ENCODE peak calls at places on chromosome 20, in nine cellular contexts. A is GM23248, R is mesendoderm, X is PC-9, P is SK-N-SH, S is endothelial cell of umbilical vein, B is HCT116, Q is neuronal stem cell, H is GM23338. N is an unnamed sample.

GRCh38 chr20:35146299-35146921 is 726 bp downstream of the EDEM2 start:
- DNase-seq in Q (no peak), X (no peak), R (peak), S (peak), A (peak), P (peak), H (peak), B (no peak), N (no peak)

GRCh38 chr20:52746768-52747167 is 225.4 kb upstream of the TSHZ2 start:
- DNase-seq in R (no peak), P (peak), B (no peak), H (no peak), S (no peak), A (peak), Q (no peak), X (no peak), N (no peak)

GRCh38 chr20:3660262-3661059 is 2.7 kb downstream of the GFRA4 start:
- DNase-seq in S (no peak), H (peak), Q (no peak), A (peak), P (peak), B (no peak), X (no peak), R (no peak), N (no peak)

GRCh38 chr20:4082406-4083102 is 67.2 kb upstream of the RNF24 start:
- DNase-seq in A (peak), B (no peak), Q (peak), X (peak), P (peak), H (peak), R (peak), S (no peak), N (peak)

GRCh38 chr20:3786126-3786484 is 435 bp downstream of the CENPB start:
- DNase-seq in P (peak), Q (no peak), H (peak), R (peak), X (peak), S (peak), B (no peak), A (peak), N (peak)

GRCh38 chr20:57693002-57693582 is 16.7 kb downstream of the PMEPA1 start:
- DNase-seq in X (peak), A (no peak), H (peak), S (no peak), B (peak), R (peak), P (no peak), Q (no peak), N (peak)

GRCh38 chr20:62355527-62356142 is 11.5 kb downstream of the LAMA5 start:
- DNase-seq in X (peak), P (no peak), H (no peak), Q (no peak), A (peak), S (peak), R (peak), B (no peak), N (no peak)

GRCh38 chr20:36062799-36063198 is 91.7 kb upstream of the EPB41L1 start:
- DNase-seq in S (no peak), X (no peak), Q (no peak), H (no peak), P (no peak), R (no peak), A (peak), B (no peak), N (no peak)

GRCh38 chr20:38806855-38807655 is 1.6 kb downstream of the PPP1R16B start:
- DNase-seq in R (peak), B (no peak), S (peak), H (peak), Q (no peak), P (peak), A (no peak), X (no peak), N (no peak)

GRCh38 chr20:63695419-63696310 is 787 bp upstream of the TNFRSF6B start:
- DNase-seq in Q (no peak), X (no peak), A (no peak), H (no peak), B (no peak), S (no peak), P (peak), R (no peak), N (no peak)

GRCh38 chr20:43988867-43989266 is 74.2 kb downstream of the TOX2 start:
- DNase-seq in B (no peak), R (no peak), A (peak), H (no peak), P (no peak), X (no peak), S (no peak), Q (no peak), N (peak)

GRCh38 chr20:37733416-37733815 is 39.6 kb downstream of the CTNNBL1 start:
- DNase-seq in B (no peak), Q (no peak), X (no peak), P (no peak), H (no peak), R (no peak), S (peak), A (no peak), N (no peak)

GRCh38 chr20:775679-776135 is 7.4 kb upstream of the SLC52A3 start:
- DNase-seq in P (no peak), H (peak), B (peak), R (peak), X (peak), S (no peak), A (no peak), Q (no peak), N (no peak)

GRCh38 chr20:63315982-63316491 is 23.1 kb downstream of the COL20A1 start:
- DNase-seq in P (no peak), H (no peak), Q (no peak), R (no peak), A (no peak), B (no peak), X (no peak), S (no peak), N (no peak)

GRCh38 chr20:52103911-52104545 is 87.6 kb downstream of the ZFP64 start:
- DNase-seq in P (no peak), A (peak), Q (no peak), B (no peak), H (peak), X (peak), S (peak), R (peak), N (peak)

GRCh38 chr20:21941941-21942805 is 236.7 kb downstream of the PAX1 start:
- DNase-seq in S (no peak), H (no peak), A (no peak), R (peak), B (no peak), Q (no peak), X (no peak), P (no peak), N (no peak)

GRCh38 chr20:1557605-1558004 is at the start of gene SIRPD:
- DNase-seq in X (no peak), P (no peak), A (no peak), S (no peak), R (no peak), Q (no peak), H (no peak), B (no peak), N (no peak)

GRCh38 chr20:62577447-62577846 is 64.9 kb upstream of the SLCO4A1 start:
- DNase-seq in X (peak), P (no peak), S (no peak), R (no peak), Q (no peak), A (no peak), B (no peak), H (no peak), N (no peak)

GRCh38 chr20:62020935-62021701 is 44.6 kb downstream of the TAF4 start:
- DNase-seq in R (no peak), P (peak), S (no peak), Q (no peak), X (no peak), H (no peak), B (no peak), A (peak), N (peak)

GRCh38 chr20:57666834-57667157 is 43.0 kb downstream of the PMEPA1 start:
- DNase-seq in A (no peak), P (no peak), R (no peak), B (no peak), H (no peak), S (no peak), X (no peak), Q (no peak), N (no peak)

GRCh38 chr20:48733296-48733790 is 94.5 kb downstream of the PREX1 start:
- DNase-seq in S (no peak), B (no peak), P (no peak), Q (no peak), X (no peak), H (peak), A (peak), R (peak), N (peak)

GRCh38 chr20:51541189-51542032 is 1.1 kb downstream of the NFATC2 start:
- DNase-seq in B (no peak), X (peak), Q (no peak), H (peak), R (peak), P (no peak), S (peak), A (peak), N (peak)

GRCh38 chr20:341682-342081 is 5.2 kb upstream of the NRSN2 start:
- DNase-seq in P (no peak), B (peak), X (peak), S (peak), H (no peak), Q (no peak), R (peak), A (peak), N (peak)

GRCh38 chr20:20267685-20268429 is 100.0 kb upstream of the INSM1 start:
- DNase-seq in S (no peak), X (no peak), R (peak), B (no peak), A (no peak), H (peak), P (no peak), Q (no peak), N (no peak)

GRCh38 chr20:14142171-14142570 is 146.9 kb downstream of the MACROD2 start:
- DNase-seq in S (peak), B (peak), Q (peak), P (peak), X (peak), H (peak), A (peak), R (peak), N (peak)

GRCh38 chr20:63005240-63005861 is 1.4 kb downstream of the BHLHE23 start:
- DNase-seq in H (peak), A (no peak), X (no peak), P (no peak), Q (no peak), S (no peak), B (no peak), R (no peak), N (no peak)

GRCh38 chr20:30611239-30611984 is 646.1 kb upstream of the DEFB115 start:
- DNase-seq in Q (no peak), A (no peak), H (no peak), S (no peak), P (no peak), X (no peak), B (no peak), R (no peak), N (no peak)

GRCh38 chr20:37436527-37436926 is 84.5 kb upstream of the NNAT start:
- DNase-seq in A (no peak), S (no peak), R (no peak), B (no peak), H (no peak), P (no peak), Q (no peak), X (no peak), N (no peak)

GRCh38 chr20:10927936-10928860 is 254.4 kb upstream of the JAG1 start:
- DNase-seq in P (no peak), A (peak), B (no peak), H (no peak), Q (no peak), X (no peak), R (no peak), S (peak), N (peak)

GRCh38 chr20:5918856-5919633 is 31.3 kb downstream of the TRMT6 start:
- DNase-seq in A (peak), B (no peak), R (peak), Q (no peak), X (no peak), S (peak), H (no peak), P (no peak), N (peak)

GRCh38 chr20:38473353-38473795 is 731 bp downstream of the RALGAPB start:
- DNase-seq in S (peak), R (peak), H (no peak), Q (no peak), P (no peak), A (peak), X (no peak), B (no peak), N (peak)

GRCh38 chr20:17565164-17565845 is 4.6 kb upstream of the DSTN start:
- DNase-seq in A (peak), H (no peak), S (no peak), B (no peak), P (no peak), Q (no peak), X (no peak), R (no peak), N (peak)

GRCh38 chr20:46261456-46262253 is 46.6 kb downstream of the CDH22 start:
- DNase-seq in P (no peak), A (no peak), Q (no peak), R (no peak), H (no peak), S (no peak), B (no peak), X (no peak), N (no peak)

GRCh38 chr20:59008715-59009336 is 1.8 kb upstream of the CTSZ start:
- DNase-seq in X (no peak), Q (no peak), S (no peak), P (no peak), A (no peak), R (no peak), B (no peak), H (no peak), N (no peak)
- H3K4me2 ChIP-seq in X (no peak), Q (no peak), S (no peak), P (no peak), A (no peak), R (no peak), B (no peak), H (no peak), N (no peak)

GRCh38 chr20:50108571-50109235 is 4.2 kb downstream of the UBE2V1 start:
- DNase-seq in X (no peak), Q (no peak), B (no peak), R (peak), P (no peak), A (peak), H (peak), S (no peak), N (no peak)
- H3K4me2 ChIP-seq in X (no peak), Q (no peak), B (peak), R (no peak), P (no peak), A (no peak), H (peak), S (no peak), N (peak)

GRCh38 chr20:41616228-41616627 is 1.9 kb downstream of the CHD6 start:
- DNase-seq in P (no peak), A (peak), R (no peak), S (no peak), X (no peak), H (no peak), B (no peak), Q (no peak), N (no peak)
- H3K4me2 ChIP-seq in P (peak), A (peak), R (no peak), S (no peak), X (peak), H (peak), B (no peak), Q (no peak), N (peak)

DNA sequence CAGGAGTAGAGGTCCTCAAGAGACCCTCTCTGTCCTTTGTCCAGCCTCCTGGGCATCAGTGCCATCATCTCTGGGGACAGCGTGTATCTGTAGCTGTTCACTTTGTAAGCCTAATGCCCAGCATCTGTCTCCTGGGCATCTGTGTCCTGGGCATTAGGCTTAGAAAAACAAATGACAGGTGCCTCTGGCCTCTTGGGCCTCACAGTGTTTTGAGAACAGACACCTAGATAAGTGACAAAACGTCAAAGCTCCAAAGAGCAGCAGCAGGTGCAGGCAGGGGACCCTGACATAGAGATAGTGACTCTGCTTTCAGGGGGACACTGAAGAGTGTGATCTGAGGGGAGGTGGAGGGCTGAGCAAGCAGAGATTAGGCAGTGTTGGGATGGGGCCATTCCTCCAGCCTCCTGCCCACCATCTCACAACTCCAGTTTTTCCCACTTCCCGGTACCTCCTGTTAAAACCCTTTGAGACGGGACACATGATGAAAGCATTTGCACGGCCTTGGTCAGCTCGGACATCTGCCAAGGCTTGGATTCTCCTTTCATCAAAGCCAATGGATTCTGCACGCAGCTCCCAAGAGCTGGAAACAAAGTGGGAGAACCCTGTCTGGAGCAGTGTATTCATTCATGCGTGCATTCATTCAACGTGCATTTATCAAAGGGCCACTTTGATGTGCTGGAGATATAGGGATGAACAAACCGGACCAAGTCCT is 55.5 kb upstream of the CD93 start:
- DNase-seq in S (no peak), H (no peak), A (no peak), R (no peak), Q (no peak), X (no peak), P (no peak), B (no peak), N (peak)
- H3K4me2 ChIP-seq in S (no peak), H (no peak), A (no peak), R (no peak), Q (no peak), X (peak), P (no peak), B (peak), N (peak)

GRCh38 chr20:53768329-53768728 is 174.7 kb upstream of the ZNF217 start:
- DNase-seq in X (no peak), H (peak), Q (no peak), S (no peak), R (peak), P (no peak), B (no peak), A (no peak), N (no peak)

GRCh38 chr20:53760025-53760441 is 166.4 kb upstream of the ZNF217 start:
- DNase-seq in P (no peak), H (no peak), S (no peak), Q (no peak), A (no peak), X (no peak), R (no peak), B (no peak), N (no peak)

GRCh38 chr20:53767206-53767924 is 173.7 kb upstream of the ZNF217 start:
- DNase-seq in P (no peak), S (no peak), X (no peak), H (no peak), R (peak), A (no peak), B (no peak), Q (no peak), N (no peak)

GRCh38 chr20:53763707-53764415 is 170.2 kb upstream of the ZNF217 start:
- DNase-seq in A (peak), B (no peak), S (peak), H (peak), R (peak), Q (no peak), X (no peak), P (no peak), N (peak)

GRCh38 chr20:53764416-53764800 is 170.8 kb upstream of the ZNF217 start:
- DNase-seq in A (no peak), P (no peak), X (no peak), H (no peak), R (no peak), S (no peak), B (no peak), Q (no peak), N (no peak)
- H3K4me2 ChIP-seq in A (peak), P (no peak), X (no peak), H (peak), R (no peak), S (no peak), B (no peak), Q (peak), N (peak)

N was measured in astrocyte.